ENCODE peak calls at places on chromosomes 5 and 9, in seven cellular contexts. E, X, J, S, F, R and N are unnamed samples.

GRCh38 chr9:136339173-136339957 is 12.0 kb downstream of the GPSM1 start:
- DNase-seq in X (peak), J (peak), E (no peak), F (peak), S (no peak), R (peak), N (no peak)

GRCh38 chr5:54719384-54720306 is 202.1 kb downstream of the SNX18 start:
- DNase-seq in X (no peak), R (no peak), J (peak), S (peak), F (no peak), E (no peak), N (no peak)

GRCh38 chr9:122218885-122219855 is 9.6 kb downstream of the LHX6 start:
- DNase-seq in S (no peak), X (no peak), R (no peak), F (no peak), E (no peak), J (no peak), N (no peak)

GRCh38 chr9:129323999-129324553 is 146.0 kb upstream of the IER5L start:
- DNase-seq in F (no peak), J (no peak), R (no peak), X (no peak), E (no peak), S (no peak), N (no peak)

GRCh38 chr5:150781706-150782614 is 3.4 kb downstream of the SMIM3 start:
- DNase-seq in F (peak), S (peak), J (peak), X (no peak), E (peak), R (no peak), N (peak)

GRCh38 chr5:158895573-158895972 is 204.1 kb downstream of the EBF1 start:
- DNase-seq in F (no peak), S (peak), E (no peak), R (no peak), X (no peak), J (no peak), N (no peak)

GRCh38 chr9:6956796-6957355 is 199.1 kb downstream of the KDM4C start:
- DNase-seq in R (no peak), X (no peak), E (no peak), F (no peak), J (no peak), S (no peak), N (no peak)

GRCh38 chr9:121133104-121133816 is 58.5 kb downstream of the CNTRL start:
- DNase-seq in X (peak), S (no peak), F (peak), E (no peak), J (no peak), R (no peak), N (no peak)

GRCh38 chr5:95216136-95216955 is 68.5 kb downstream of the MCTP1 start:
- DNase-seq in E (no peak), S (no peak), X (no peak), R (no peak), J (no peak), F (no peak), N (no peak)

GRCh38 chr5:73174100-73174815 is 1.3 kb downstream of the TMEM174 start:
- DNase-seq in R (no peak), X (no peak), S (no peak), J (no peak), F (no peak), E (no peak), N (no peak)

GRCh38 chr9:125141251-125141650 is 2.1 kb downstream of the SCAI start:
- DNase-seq in F (no peak), E (no peak), X (no peak), R (no peak), S (no peak), J (no peak), N (no peak)

GRCh38 chr5:138869763-138870500 is 5.2 kb downstream of the LRRTM2 start:
- DNase-seq in F (no peak), E (no peak), R (no peak), J (no peak), X (no peak), S (peak), N (no peak)

GRCh38 chr9:75185585-75186170 is 97.4 kb downstream of the OSTF1 start:
- DNase-seq in R (peak), E (no peak), X (peak), S (peak), J (no peak), F (peak), N (peak)

GRCh38 chr9:101462558-101462957 is 27.0 kb upstream of the ALDOB start:
- DNase-seq in X (no peak), S (peak), J (no peak), F (no peak), R (no peak), E (peak), N (no peak)

GRCh38 chr9:69200071-69200470 is 26.0 kb downstream of the TJP2 start:
- DNase-seq in S (no peak), E (no peak), X (no peak), F (no peak), J (no peak), R (no peak), N (peak)

GRCh38 chr5:52989781-52990530 is 804 bp downstream of the ITGA2 start:
- DNase-seq in S (peak), E (no peak), F (peak), R (no peak), X (peak), J (peak), N (no peak)

GRCh38 chr5:80109549-80110478 is 74.7 kb downstream of the THBS4 start:
- DNase-seq in J (peak), F (no peak), E (no peak), R (no peak), S (no peak), X (no peak), N (no peak)

GRCh38 chr5:40841068-40841805 is at the start of gene CARD6:
- DNase-seq in X (peak), J (no peak), E (no peak), F (peak), R (no peak), S (no peak), N (no peak)

GRCh38 chr9:105187781-105188180 is 56.7 kb upstream of the SLC44A1 start:
- DNase-seq in F (no peak), X (no peak), E (peak), J (no peak), R (no peak), S (peak), N (peak)

GRCh38 chr9:110389148-110389783 is 51.6 kb upstream of the TXNDC8 start:
- DNase-seq in J (no peak), F (no peak), R (no peak), X (peak), S (no peak), E (no peak), N (no peak)

GRCh38 chr5:998276-998974 is 10.2 kb upstream of the NKD2 start:
- DNase-seq in F (no peak), R (no peak), E (no peak), X (no peak), J (peak), S (no peak), N (no peak)

DNA sequence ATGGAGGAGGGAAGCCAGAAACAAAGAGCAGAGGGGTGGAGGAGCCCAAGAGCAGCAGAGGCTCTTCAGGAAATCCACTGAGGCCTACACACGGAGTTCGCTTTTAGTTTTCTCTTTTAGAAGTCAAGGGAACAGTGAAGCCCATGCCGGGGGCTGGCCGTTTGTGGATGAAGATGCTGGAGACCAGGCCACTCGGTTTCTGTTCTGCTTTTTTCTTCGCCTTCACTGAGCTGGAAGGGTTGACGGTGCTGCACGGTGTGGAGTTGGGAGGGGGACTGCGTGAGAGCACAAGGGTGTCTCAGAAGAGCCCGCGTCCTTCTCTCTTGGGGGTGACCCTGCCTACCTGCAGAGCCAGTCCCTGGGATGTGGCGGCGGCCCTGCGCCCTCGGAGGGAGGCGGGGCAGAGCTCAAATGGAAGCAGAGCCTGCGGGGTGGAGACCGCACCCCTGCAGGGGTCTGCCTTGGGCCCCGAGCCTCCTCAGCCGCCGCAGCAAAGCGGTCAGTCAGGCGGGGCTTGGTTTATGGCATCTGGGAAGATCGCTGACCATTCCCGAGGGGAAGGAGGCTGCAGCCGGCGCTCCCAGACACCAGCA is 68.4 kb upstream of the CACNA1B start:
- DNase-seq in S (no peak), X (no peak), F (no peak), E (no peak), J (no peak), R (peak), N (no peak)
- H3K27ac ChIP-seq in S (no peak), X (no peak), F (no peak), E (no peak), J (no peak), R (no peak), N (no peak)

GRCh38 chr5:131672791-131673190 is 37.8 kb upstream of the RAPGEF6 start:
- DNase-seq in S (no peak), E (no peak), J (no peak), R (no peak), X (no peak), F (no peak), N (no peak)

GRCh38 chr5:131671994-131672655 is 37.1 kb upstream of the RAPGEF6 start:
- DNase-seq in S (peak), X (peak), F (peak), E (peak), R (no peak), J (no peak), N (no peak)

GRCh38 chr5:131677115-131677514 is 42.1 kb upstream of the RAPGEF6 start:
- DNase-seq in R (no peak), S (no peak), E (no peak), X (no peak), F (no peak), J (no peak), N (peak)

GRCh38 chr5:131671409-131671808 is 36.4 kb upstream of the RAPGEF6 start:
- DNase-seq in S (no peak), J (no peak), F (no peak), X (no peak), R (no peak), E (no peak), N (no peak)
- H3K27ac ChIP-seq in S (peak), J (peak), F (no peak), X (peak), R (no peak), E (peak), N (no peak)

GRCh38 chr5:78291687-78292086 is 2.8 kb downstream of the AP3B1 start:
- DNase-seq in R (no peak), X (no peak), S (no peak), F (no peak), E (no peak), J (no peak), N (no peak)

GRCh38 chr5:78295035-78295961 is 800 bp upstream of the AP3B1 start:
- DNase-seq in R (peak), S (no peak), E (no peak), F (peak), J (peak), X (peak), N (no peak)

GRCh38 chr5:78293856-78294249 is 645 bp downstream of the AP3B1 start:
- DNase-seq in E (no peak), S (no peak), F (no peak), R (no peak), X (peak), J (no peak), N (no peak)

GRCh38 chr5:78294250-78295034 is at the start of gene AP3B1:
- DNase-seq in R (peak), S (peak), E (peak), X (peak), J (peak), F (peak), N (peak)
- H3K27ac ChIP-seq in R (peak), S (peak), E (peak), X (peak), J (peak), F (peak), N (peak)

DNA sequence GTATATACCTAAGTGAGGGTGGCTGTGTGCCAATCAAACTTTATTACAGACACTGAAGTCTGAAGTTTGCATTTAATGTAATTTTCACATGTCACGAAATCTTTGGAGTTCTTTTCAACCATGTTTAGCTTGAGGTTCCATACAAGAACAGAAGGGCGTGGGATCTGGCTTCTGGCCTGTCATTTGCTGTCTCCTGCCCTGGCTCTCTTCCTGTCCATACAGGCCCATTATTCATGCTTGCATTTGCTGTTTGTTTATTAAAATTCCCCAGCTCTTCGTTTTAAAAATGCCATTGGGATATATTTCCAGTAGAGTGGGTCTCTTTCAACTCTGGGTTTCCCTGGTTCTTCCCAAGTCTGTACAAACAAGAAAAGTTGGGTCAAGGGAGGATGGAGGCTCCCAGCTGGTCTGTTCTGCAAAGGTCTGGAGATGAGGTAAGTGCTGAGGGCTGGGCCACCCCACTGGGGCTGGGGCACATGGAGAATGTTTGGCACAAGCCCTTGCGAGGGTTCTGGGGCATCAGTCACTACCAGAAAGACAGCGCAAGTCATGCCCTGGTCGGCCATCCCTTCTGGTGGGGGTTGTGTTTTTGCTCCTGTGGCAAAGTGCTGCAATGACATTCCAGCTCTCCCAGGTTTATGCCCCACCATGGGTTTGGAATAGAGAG is 64.4 kb upstream of the ECM2 start:
- DNase-seq in F (no peak), J (no peak), R (no peak), E (no peak), S (no peak), X (no peak), N (no peak)
- H3K27ac ChIP-seq in F (no peak), J (peak), R (no peak), E (no peak), S (no peak), X (peak), N (no peak)

DNA sequence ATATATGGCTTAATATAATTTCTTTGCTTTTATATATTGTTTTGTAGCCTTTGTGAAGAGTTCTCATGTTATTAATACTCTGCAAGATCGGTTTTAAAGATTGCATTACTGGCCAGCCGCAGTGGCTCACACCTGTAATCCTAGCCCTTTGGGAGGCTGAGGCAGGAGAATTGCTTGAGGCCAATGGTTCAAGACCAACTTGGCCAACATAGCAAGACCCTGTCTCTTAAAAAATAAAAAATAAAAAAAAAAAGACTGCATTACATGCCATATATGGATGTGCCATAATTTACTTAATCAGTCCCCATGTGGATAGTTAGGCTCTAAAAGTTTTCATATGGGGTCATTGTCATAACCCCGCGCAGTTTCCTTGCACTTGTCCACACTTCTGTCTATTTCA is 31.0 kb upstream of the TNFAIP8 start:
- DNase-seq in X (no peak), S (no peak), E (no peak), F (no peak), J (no peak), R (no peak), N (no peak)
- H3K27ac ChIP-seq in X (no peak), S (peak), E (peak), F (no peak), J (peak), R (no peak), N (peak)